ENCODE peak calls at places on chromosomes 13 and 19, in five cellular contexts. One of them, this sample, is unnamed.

GRCh38 chr13:110307697-110308376 is 753 bp downstream of the COL4A2 start:
- DNase-seq in activated B cell treated with CpG ODN at 0.5 μM for 24 hours: no peak
- DNase-seq in activated T-helper 1 cell treated with Interleukin-2 at 50 U/mL for 16 hours: no peak
- DNase-seq in stimulated activated naive CD4-positive, alpha-beta T cell: no peak
- DNase-seq in memory B cell: no peak
- DNase-seq in this sample: no peak

GRCh38 chr19:46634045-46634655 is 1.9 kb downstream of the GNG8 start:
- DNase-seq in activated B cell treated with CpG ODN at 0.5 μM for 24 hours: peak
- DNase-seq in activated T-helper 1 cell treated with Interleukin-2 at 50 U/mL for 16 hours: peak
- DNase-seq in stimulated activated naive CD4-positive, alpha-beta T cell: peak
- DNase-seq in memory B cell: peak
- DNase-seq in this sample: no peak

GRCh38 chr13:49165798-49166752 is 54.1 kb upstream of the MLNR start:
- DNase-seq in activated B cell treated with CpG ODN at 0.5 μM for 24 hours: no peak
- DNase-seq in activated T-helper 1 cell treated with Interleukin-2 at 50 U/mL for 16 hours: no peak
- DNase-seq in stimulated activated naive CD4-positive, alpha-beta T cell: no peak
- DNase-seq in memory B cell: no peak
- DNase-seq in this sample: no peak

GRCh38 chr13:109743706-109744453 is 42.5 kb downstream of the IRS2 start:
- DNase-seq in activated B cell treated with CpG ODN at 0.5 μM for 24 hours: no peak
- DNase-seq in activated T-helper 1 cell treated with Interleukin-2 at 50 U/mL for 16 hours: no peak
- DNase-seq in stimulated activated naive CD4-positive, alpha-beta T cell: no peak
- DNase-seq in memory B cell: no peak
- DNase-seq in this sample: peak

GRCh38 chr19:34360354-34360909 is 4.6 kb upstream of the GPI start:
- DNase-seq in activated B cell treated with CpG ODN at 0.5 μM for 24 hours: no peak
- DNase-seq in activated T-helper 1 cell treated with Interleukin-2 at 50 U/mL for 16 hours: no peak
- DNase-seq in stimulated activated naive CD4-positive, alpha-beta T cell: no peak
- DNase-seq in memory B cell: no peak
- DNase-seq in this sample: no peak

GRCh38 chr19:2694196-2694595 is 8.3 kb downstream of the GNG7 start:
- DNase-seq in activated B cell treated with CpG ODN at 0.5 μM for 24 hours: no peak
- DNase-seq in activated T-helper 1 cell treated with Interleukin-2 at 50 U/mL for 16 hours: no peak
- DNase-seq in stimulated activated naive CD4-positive, alpha-beta T cell: no peak
- DNase-seq in memory B cell: no peak
- DNase-seq in this sample: no peak

GRCh38 chr13:35988648-35989081 is 142.5 kb downstream of the DCLK1 start:
- DNase-seq in activated B cell treated with CpG ODN at 0.5 μM for 24 hours: no peak
- DNase-seq in activated T-helper 1 cell treated with Interleukin-2 at 50 U/mL for 16 hours: no peak
- DNase-seq in stimulated activated naive CD4-positive, alpha-beta T cell: no peak
- DNase-seq in memory B cell: no peak
- DNase-seq in this sample: no peak

GRCh38 chr19:17855333-17856152 is 4.2 kb upstream of the RPL18A start:
- DNase-seq in activated B cell treated with CpG ODN at 0.5 μM for 24 hours: peak
- DNase-seq in activated T-helper 1 cell treated with Interleukin-2 at 50 U/mL for 16 hours: peak
- DNase-seq in stimulated activated naive CD4-positive, alpha-beta T cell: peak
- DNase-seq in memory B cell: peak
- DNase-seq in this sample: no peak

GRCh38 chr13:43911283-43911682 is 31.6 kb downstream of the LACC1 start:
- DNase-seq in activated B cell treated with CpG ODN at 0.5 μM for 24 hours: no peak
- DNase-seq in activated T-helper 1 cell treated with Interleukin-2 at 50 U/mL for 16 hours: no peak
- DNase-seq in stimulated activated naive CD4-positive, alpha-beta T cell: no peak
- DNase-seq in memory B cell: no peak
- DNase-seq in this sample: no peak

GRCh38 chr13:103926118-103926517 is 859.9 kb upstream of the SLC10A2 start:
- DNase-seq in activated B cell treated with CpG ODN at 0.5 μM for 24 hours: no peak
- DNase-seq in activated T-helper 1 cell treated with Interleukin-2 at 50 U/mL for 16 hours: no peak
- DNase-seq in stimulated activated naive CD4-positive, alpha-beta T cell: no peak
- DNase-seq in memory B cell: no peak
- DNase-seq in this sample: no peak

GRCh38 chr19:29983568-29983967 is 41.5 kb downstream of the URI1 start:
- DNase-seq in activated B cell treated with CpG ODN at 0.5 μM for 24 hours: no peak
- DNase-seq in activated T-helper 1 cell treated with Interleukin-2 at 50 U/mL for 16 hours: no peak
- DNase-seq in stimulated activated naive CD4-positive, alpha-beta T cell: no peak
- DNase-seq in memory B cell: no peak
- DNase-seq in this sample: no peak

GRCh38 chr13:48640767-48641166 is 13.0 kb upstream of the CYSLTR2 start:
- DNase-seq in activated B cell treated with CpG ODN at 0.5 μM for 24 hours: no peak
- DNase-seq in activated T-helper 1 cell treated with Interleukin-2 at 50 U/mL for 16 hours: no peak
- DNase-seq in stimulated activated naive CD4-positive, alpha-beta T cell: no peak
- DNase-seq in memory B cell: no peak
- DNase-seq in this sample: no peak

GRCh38 chr13:31046711-31047279 is 114.3 kb downstream of the TEX26 start:
- DNase-seq in activated B cell treated with CpG ODN at 0.5 μM for 24 hours: no peak
- DNase-seq in activated T-helper 1 cell treated with Interleukin-2 at 50 U/mL for 16 hours: no peak
- DNase-seq in stimulated activated naive CD4-positive, alpha-beta T cell: no peak
- DNase-seq in memory B cell: no peak
- DNase-seq in this sample: peak

GRCh38 chr19:54517483-54517882 is 14.9 kb downstream of the LAIR2 start:
- DNase-seq in activated B cell treated with CpG ODN at 0.5 μM for 24 hours: peak
- DNase-seq in activated T-helper 1 cell treated with Interleukin-2 at 50 U/mL for 16 hours: no peak
- DNase-seq in stimulated activated naive CD4-positive, alpha-beta T cell: peak
- DNase-seq in memory B cell: peak
- DNase-seq in this sample: no peak

GRCh38 chr13:111936267-111936925 is 130.6 kb upstream of the SOX1 start:
- DNase-seq in activated B cell treated with CpG ODN at 0.5 μM for 24 hours: no peak
- DNase-seq in activated T-helper 1 cell treated with Interleukin-2 at 50 U/mL for 16 hours: no peak
- DNase-seq in stimulated activated naive CD4-positive, alpha-beta T cell: no peak
- DNase-seq in memory B cell: no peak
- DNase-seq in this sample: no peak

GRCh38 chr19:45074744-45075143 is 1.5 kb downstream of the ZNF296 start:
- DNase-seq in activated B cell treated with CpG ODN at 0.5 μM for 24 hours: no peak
- DNase-seq in activated T-helper 1 cell treated with Interleukin-2 at 50 U/mL for 16 hours: no peak
- DNase-seq in stimulated activated naive CD4-positive, alpha-beta T cell: no peak
- DNase-seq in memory B cell: no peak
- DNase-seq in this sample: no peak

GRCh38 chr19:3409346-3410064 is 43.1 kb downstream of the NFIC start:
- DNase-seq in activated B cell treated with CpG ODN at 0.5 μM for 24 hours: no peak
- DNase-seq in activated T-helper 1 cell treated with Interleukin-2 at 50 U/mL for 16 hours: no peak
- DNase-seq in stimulated activated naive CD4-positive, alpha-beta T cell: no peak
- DNase-seq in memory B cell: no peak
- DNase-seq in this sample: no peak

GRCh38 chr19:11378319-11379189 is 4.1 kb downstream of the SWSAP1 start:
- DNase-seq in activated B cell treated with CpG ODN at 0.5 μM for 24 hours: no peak
- DNase-seq in activated T-helper 1 cell treated with Interleukin-2 at 50 U/mL for 16 hours: no peak
- DNase-seq in stimulated activated naive CD4-positive, alpha-beta T cell: no peak
- DNase-seq in memory B cell: no peak
- DNase-seq in this sample: no peak

GRCh38 chr19:16337809-16338469 is 13.3 kb downstream of the KLF2 start:
- DNase-seq in activated B cell treated with CpG ODN at 0.5 μM for 24 hours: no peak
- DNase-seq in activated T-helper 1 cell treated with Interleukin-2 at 50 U/mL for 16 hours: no peak
- DNase-seq in stimulated activated naive CD4-positive, alpha-beta T cell: no peak
- DNase-seq in memory B cell: no peak
- DNase-seq in this sample: no peak

GRCh38 chr19:13669780-13670355 is 94.5 kb upstream of the MRI1 start:
- DNase-seq in activated B cell treated with CpG ODN at 0.5 μM for 24 hours: no peak
- DNase-seq in activated T-helper 1 cell treated with Interleukin-2 at 50 U/mL for 16 hours: no peak
- DNase-seq in stimulated activated naive CD4-positive, alpha-beta T cell: no peak
- DNase-seq in memory B cell: no peak
- DNase-seq in this sample: no peak

GRCh38 chr19:540867-541637 is 2.8 kb upstream of the GZMM start:
- DNase-seq in activated B cell treated with CpG ODN at 0.5 μM for 24 hours: no peak
- DNase-seq in activated T-helper 1 cell treated with Interleukin-2 at 50 U/mL for 16 hours: no peak
- DNase-seq in stimulated activated naive CD4-positive, alpha-beta T cell: no peak
- DNase-seq in memory B cell: no peak
- DNase-seq in this sample: no peak

GRCh38 chr13:67314405-67314804 is 84.3 kb upstream of the PCDH9 start:
- DNase-seq in activated B cell treated with CpG ODN at 0.5 μM for 24 hours: no peak
- DNase-seq in activated T-helper 1 cell treated with Interleukin-2 at 50 U/mL for 16 hours: no peak
- DNase-seq in stimulated activated naive CD4-positive, alpha-beta T cell: no peak
- DNase-seq in memory B cell: no peak
- DNase-seq in this sample: no peak

GRCh38 chr13:31767175-31767900 is 28.0 kb downstream of the RXFP2 start:
- DNase-seq in activated B cell treated with CpG ODN at 0.5 μM for 24 hours: no peak
- DNase-seq in activated T-helper 1 cell treated with Interleukin-2 at 50 U/mL for 16 hours: no peak
- DNase-seq in stimulated activated naive CD4-positive, alpha-beta T cell: no peak
- DNase-seq in memory B cell: no peak
- DNase-seq in this sample: no peak